ENCODE peak calls at places on chromosomes 5 and 9, in nine cellular contexts. X is head of caudate nucleus; H is type B pancreatic cell; D is DMS153; C is AG10803; E is activated CD4-positive, alpha-beta T cell treated with anti-CD3 and anti-CD28 coated beads for 4 hours; N is uterus; U is mucosa of gallbladder; V is activated T-helper 2 cell treated with anti-CD3 and anti-CD28 coated beads, Interferon-gamma antibody, Interleukin-2, Interleukin-4, amounts not matched to agents 10 μg/mL and 5 μg/mL and 100 μg/mL, durations not matched to agents 14 hours and 24 hours and 36 hours. M is an unnamed sample.

GRCh38 chr5:122354293-122354692 is 42.3 kb downstream of the SNCAIP start:
- DNase-seq in H (no peak), X (peak), D (no peak), V (no peak), E (no peak), U (no peak), N (no peak), C (no peak), M (no peak)

GRCh38 chr5:7420506-7421280 is 24.8 kb downstream of the ADCY2 start:
- DNase-seq in C (no peak), H (no peak), E (no peak), V (no peak), N (no peak), U (no peak), D (no peak), X (no peak), M (no peak)

GRCh38 chr9:994005-994404 is 17.6 kb downstream of the DMRT3 start:
- DNase-seq in D (no peak), X (no peak), N (no peak), E (no peak), C (no peak), U (no peak), V (no peak), H (no peak), M (peak)

GRCh38 chr5:159680095-159680494 is 236.2 kb upstream of the ADRA1B start:
- DNase-seq in C (no peak), U (no peak), X (no peak), E (no peak), V (no peak), D (no peak), H (no peak), N (no peak), M (no peak)

GRCh38 chr5:71828641-71829040 is 109.6 kb downstream of the CARTPT start:
- DNase-seq in N (no peak), D (no peak), U (no peak), V (no peak), E (no peak), X (no peak), C (peak), H (no peak), M (no peak)

GRCh38 chr9:108444400-108445358 is 411.1 kb downstream of the ACTL7B start:
- DNase-seq in V (no peak), D (peak), X (no peak), C (peak), H (no peak), U (no peak), E (no peak), N (peak), M (no peak)

GRCh38 chr9:95989304-95989703 is 113.8 kb downstream of the ERCC6L2 start:
- DNase-seq in X (no peak), E (no peak), H (no peak), V (no peak), C (peak), D (no peak), N (no peak), U (no peak), M (no peak)

GRCh38 chr5:157271740-157272271 is 5.9 kb downstream of the CYFIP2 start:
- DNase-seq in V (peak), D (no peak), U (peak), X (no peak), E (peak), H (no peak), N (no peak), C (no peak), M (no peak)

GRCh38 chr9:70480405-70480980 is 66.0 kb upstream of the KLF9 start:
- DNase-seq in H (no peak), D (peak), E (no peak), V (no peak), U (peak), N (peak), X (peak), C (peak), M (peak)

GRCh38 chr5:100430268-100430900 is 104.8 kb upstream of the FAM174A start:
- DNase-seq in D (no peak), X (peak), U (peak), E (peak), H (no peak), N (peak), C (peak), V (peak), M (no peak)

GRCh38 chr9:115164511-115164974 is 46.6 kb upstream of the TNC start:
- DNase-seq in H (no peak), E (no peak), V (no peak), N (no peak), X (peak), D (no peak), U (no peak), C (peak), M (no peak)

GRCh38 chr5:77304388-77304787 is 93.9 kb downstream of the PDE8B start:
- DNase-seq in D (no peak), E (no peak), N (no peak), U (no peak), X (no peak), C (no peak), V (no peak), H (no peak), M (no peak)

GRCh38 chr5:43313854-43314457 is 744 bp upstream of the HMGCS1 start:
- DNase-seq in C (no peak), E (no peak), X (no peak), N (peak), V (no peak), U (peak), D (peak), H (no peak), M (no peak)

GRCh38 chr5:174108765-174109164 is 63.3 kb downstream of the NSG2 start:
- DNase-seq in D (no peak), C (no peak), E (no peak), U (no peak), H (no peak), N (no peak), V (no peak), X (no peak), M (no peak)

GRCh38 chr9:77325058-77325457 is 147.7 kb downstream of the VPS13A start:
- DNase-seq in N (no peak), D (no peak), X (no peak), V (no peak), E (no peak), U (no peak), H (no peak), C (no peak), M (no peak)

GRCh38 chr5:72363146-72363802 is 43.1 kb downstream of the PTCD2 start:
- DNase-seq in X (peak), N (no peak), V (no peak), E (no peak), C (peak), H (no peak), D (no peak), U (no peak), M (no peak)

GRCh38 chr5:135245521-135246499 is 153.2 kb downstream of the MACROH2A1 start:
- DNase-seq in N (peak), X (peak), V (no peak), H (peak), E (no peak), C (peak), U (peak), D (no peak), M (peak)

GRCh38 chr9:38344566-38345324 is 47.8 kb upstream of the ALDH1B1 start:
- DNase-seq in U (peak), D (no peak), V (no peak), H (no peak), N (no peak), X (no peak), C (no peak), E (no peak), M (peak)

GRCh38 chr5:166758151-166758550 is 1533.3 kb upstream of the WWC1 start:
- DNase-seq in N (no peak), H (no peak), V (no peak), E (no peak), X (no peak), D (no peak), C (no peak), U (no peak), M (no peak)

GRCh38 chr9:136622538-136622948 is 40.2 kb upstream of the EGFL7 start:
- DNase-seq in N (no peak), V (no peak), D (no peak), H (no peak), X (no peak), U (no peak), E (no peak), C (no peak), M (no peak)

GRCh38 chr5:111486926-111487325 is 25.4 kb downstream of the STARD4 start:
- DNase-seq in X (no peak), C (no peak), V (no peak), E (no peak), H (no peak), D (no peak), U (no peak), N (no peak), M (no peak)

GRCh38 chr5:35038891-35039290 is 8.9 kb downstream of the AGXT2 start:
- DNase-seq in V (no peak), D (no peak), C (peak), N (no peak), E (no peak), H (no peak), U (no peak), X (no peak), M (no peak)

GRCh38 chr5:79793304-79793703 is 103.7 kb downstream of the CMYA5 start:
- DNase-seq in C (no peak), E (no peak), H (no peak), V (no peak), U (no peak), N (no peak), X (no peak), D (no peak), M (no peak)

GRCh38 chr5:130282044-130282443 is 377.8 kb downstream of the CHSY3 start:
- DNase-seq in E (no peak), U (no peak), D (no peak), V (no peak), N (no peak), C (peak), X (no peak), H (no peak), M (no peak)

GRCh38 chr5:118889165-118889564 is 99.2 kb downstream of the DTWD2 start:
- DNase-seq in V (no peak), H (no peak), X (no peak), C (no peak), U (no peak), E (no peak), N (no peak), D (no peak), M (no peak)

GRCh38 chr9:91500509-91501011 is 76.9 kb upstream of the NFIL3 start:
- DNase-seq in H (no peak), N (peak), C (peak), X (no peak), E (no peak), D (no peak), V (no peak), U (no peak), M (no peak)

GRCh38 chr5:25554077-25554476 is 909.3 kb upstream of the CDH10 start:
- DNase-seq in D (no peak), E (no peak), V (no peak), H (no peak), X (no peak), C (no peak), N (no peak), U (no peak), M (no peak)